ENCODE peak calls at places on chromosomes 6 and 20, in six cellular contexts. F is activated T-helper 1 cell treated with anti-CD3 and anti-CD28 coated beads, Interleukin-12 subunit alpha, Interleukin-12 subunit beta, Interleukin-2, Interleukin-4 antibody, amounts not matched to agents 30 ng/mL and 10 ng/mL and 1 ng/mL, durations not matched to agents 14 hours and 24 hours and 36 hours; P is LHCN-M2; G is activated naive CD4-positive, alpha-beta T cell treated with anti-CD3 and anti-CD28 coated beads, Interleukin-2, amount 50 U/mL, for 16 hours; T is activated B cell treated with CpG ODN at 0.5 μM for 24 hours; A is lung. S is an unnamed sample.

GRCh38 chr6:169843991-169844390 is 92.6 kb downstream of the ERMARD start:
- DNase-seq in F (no peak), P (no peak), G (no peak), T (no peak), A (no peak), S (no peak)

GRCh38 chr6:43436577-43437282 is 9.4 kb downstream of the ABCC10 start:
- DNase-seq in F (no peak), P (peak; percentile 97), G (no peak), T (no peak), A (peak; percentile 55), S (no peak)

GRCh38 chr20:2626853-2627541 is 25.4 kb upstream of the NOP56 start:
- DNase-seq in F (no peak), P (peak; percentile 79), G (no peak), T (no peak), A (peak; percentile 61), S (no peak)

GRCh38 chr6:79574636-79575035 is 37.4 kb upstream of the LCA5 start:
- DNase-seq in F (no peak), P (peak; percentile 77), G (no peak), T (no peak), A (no peak), S (no peak)

GRCh38 chr6:108113557-108114519 is 39.3 kb upstream of the OSTM1 start:
- DNase-seq in F (no peak), P (peak; percentile 55), G (no peak), T (peak; percentile 25), A (peak; percentile 38), S (peak; percentile 37)

GRCh38 chr6:33297956-33298772 is 578 bp downstream of the RGL2 start:
- DNase-seq in F (peak; percentile 65), P (peak; percentile 87), G (peak; percentile 54), T (peak; percentile 54), A (peak; percentile 83), S (peak; percentile 51)

GRCh38 chr6:14747881-14748520 is 497.9 kb upstream of the JARID2 start:
- DNase-seq in F (no peak), P (peak; percentile 35), G (no peak), T (no peak), A (no peak), S (no peak)

GRCh38 chr6:166904101-166904746 is 52.1 kb downstream of the RNASET2 start:
- DNase-seq in F (no peak), P (peak; percentile 20), G (no peak), T (no peak), A (no peak), S (no peak)

GRCh38 chr20:58481541-58482021 is 33.6 kb downstream of the APCDD1L start:
- DNase-seq in F (no peak), P (peak; percentile 9), G (peak; percentile 73), T (no peak), A (peak; percentile 54), S (no peak)

GRCh38 chr6:26240981-26241770 is 123.8 kb upstream of the BTN3A2 start:
- DNase-seq in F (peak; percentile 50), P (no peak), G (peak; percentile 42), T (no peak), A (no peak), S (peak; percentile 39)

GRCh38 chr6:150310539-150310938 is 58.3 kb upstream of the IYD start:
- DNase-seq in F (no peak), P (no peak), G (no peak), T (no peak), A (no peak), S (no peak)

GRCh38 chr20:48720256-48721020 is 107.4 kb downstream of the PREX1 start:
- DNase-seq in F (no peak), P (no peak), G (no peak), T (no peak), A (no peak), S (no peak)

GRCh38 chr20:64176548-64177419 is 12.5 kb downstream of the MYT1 start:
- DNase-seq in F (no peak), P (no peak), G (no peak), T (no peak), A (no peak), S (no peak)

GRCh38 chr20:18986146-18986830 is 172.7 kb downstream of the SCP2D1 start:
- DNase-seq in F (no peak), P (no peak), G (no peak), T (no peak), A (no peak), S (no peak)

GRCh38 chr6:33710296-33711121 is 991 bp downstream of the UQCC2 start:
- DNase-seq in F (no peak), P (no peak), G (no peak), T (no peak), A (no peak), S (no peak)

GRCh38 chr6:33049323-33049722 is 24.1 kb downstream of the HLA-DPA1 start:
- DNase-seq in F (no peak), P (no peak), G (no peak), T (no peak), A (no peak), S (no peak)

GRCh38 chr6:157151989-157152388 is 171.3 kb downstream of the TMEM242 start:
- DNase-seq in F (no peak), P (peak; percentile 94), G (no peak), T (no peak), A (no peak), S (no peak)

GRCh38 chr20:45340236-45340847 is 7.9 kb downstream of the SDC4 start:
- DNase-seq in F (no peak), P (no peak), G (no peak), T (no peak), A (no peak), S (no peak)

GRCh38 chr6:53065266-53066058 is at the start of gene FBXO9:
- DNase-seq in F (peak; percentile 80), P (no peak), G (peak; percentile 79), T (peak; percentile 83), A (peak; percentile 68), S (peak; percentile 73)

GRCh38 chr6:7727951-7728854 is 2.3 kb downstream of the BMP6 start:
- DNase-seq in F (no peak), P (no peak), G (peak; percentile 13), T (peak; percentile 23), A (no peak), S (no peak)

GRCh38 chr6:114941078-114941477 is 598.3 kb upstream of the HS3ST5 start:
- DNase-seq in F (no peak), P (no peak), G (no peak), T (no peak), A (no peak), S (no peak)

GRCh38 chr20:37431786-37432185 is 85.8 kb downstream of the SRC start:
- DNase-seq in F (no peak), P (no peak), G (no peak), T (no peak), A (no peak), S (no peak)

GRCh38 chr6:14117158-14118090 is at the start of gene CD83:
- DNase-seq in F (peak; percentile 82), P (peak; percentile 14), G (peak; percentile 81), T (peak; percentile 91), A (peak; percentile 59), S (peak; percentile 97)

GRCh38 chr6:15285682-15286294 is 39.9 kb downstream of the JARID2 start:
- DNase-seq in F (no peak), P (no peak), G (no peak), T (no peak), A (no peak), S (no peak)

GRCh38 chr6:137705166-137706064 is 161.6 kb upstream of the TNFAIP3 start:
- DNase-seq in F (peak; percentile 52), P (peak; percentile 56), G (peak; percentile 69), T (peak; percentile 54), A (peak; percentile 58), S (peak; percentile 63)

GRCh38 chr6:31836676-31837611 is 9.4 kb downstream of the HSPA1B start:
- DNase-seq in F (no peak), P (peak; percentile 69), G (no peak), T (no peak), A (no peak), S (no peak)

GRCh38 chr6:109197061-109197460 is 101.8 kb downstream of the CEP57L1 start:
- DNase-seq in F (no peak), P (no peak), G (no peak), T (no peak), A (no peak), S (no peak)

GRCh38 chr6:25166955-25167753 is 112.0 kb upstream of the CARMIL1 start:
- DNase-seq in F (no peak), P (no peak), G (no peak), T (no peak), A (no peak), S (no peak)

GRCh38 chr6:48764261-48764660 is 653.3 kb upstream of the PTCHD4 start:
- DNase-seq in F (no peak), P (no peak), G (no peak), T (no peak), A (no peak), S (no peak)

GRCh38 chr6:8481727-8482126 is 46.4 kb upstream of the SLC35B3 start:
- DNase-seq in F (no peak), P (peak; percentile 13), G (no peak), T (no peak), A (no peak), S (no peak)

GRCh38 chr20:17654649-17655285 is 27.3 kb downstream of the RRBP1 start:
- DNase-seq in F (no peak), P (peak; percentile 54), G (no peak), T (no peak), A (no peak), S (no peak)

GRCh38 chr6:148760568-148761531 is 14.0 kb downstream of the UST start:
- DNase-seq in F (no peak), P (peak; percentile 81), G (no peak), T (peak; percentile 73), A (peak; percentile 41), S (peak; percentile 79)

GRCh38 chr6:127716425-127716930 is 139.5 kb downstream of the C6orf58 start:
- DNase-seq in F (no peak), P (peak; percentile 16), G (no peak), T (no peak), A (no peak), S (no peak)

GRCh38 chr20:56796345-56796744 is 167.2 kb downstream of the TFAP2C start:
- DNase-seq in F (no peak), P (no peak), G (no peak), T (no peak), A (no peak), S (no peak)

GRCh38 chr20:36312724-36313441 is 6.7 kb downstream of the DLGAP4 start:
- DNase-seq in F (no peak), P (no peak), G (no peak), T (no peak), A (no peak), S (no peak)

GRCh38 chr20:41476013-41476441 is 109.4 kb upstream of the EMILIN3 start:
- DNase-seq in F (no peak), P (peak; percentile 98), G (no peak), T (no peak), A (no peak), S (no peak)

GRCh38 chr6:47852727-47853126 is 70.9 kb downstream of the OPN5 start:
- DNase-seq in F (no peak), P (no peak), G (no peak), T (no peak), A (no peak), S (no peak)

GRCh38 chr6:139754898-139755754 is 380.7 kb upstream of the CITED2 start:
- DNase-seq in F (no peak), P (peak; percentile 44), G (no peak), T (no peak), A (no peak), S (no peak)

GRCh38 chr6:159844737-159845645 is 44.9 kb downstream of the PNLDC1 start:
- DNase-seq in F (no peak), P (no peak), G (no peak), T (no peak), A (no peak), S (no peak)

S was measured in memory B cell.